ENCODE peak calls at places on chromosome 11, in nine cellular contexts. Z is activated gamma-delta T cell; L is brain microvascular endothelial cell; W is AG10803; A is GM23338; J is Right ventricle myocardium superior; I is activated CD8-positive, alpha-beta T cell treated with anti-CD3 and anti-CD28 coated beads for 36 hours; M is T1000; Q is thoracic aorta. R is an unnamed sample.

GRCh38 chr11:115267228-115267627 is 237.0 kb downstream of the CADM1 start:
- DNase-seq in Z (no peak), L (no peak), W (no peak), A (no peak), J (no peak), I (no peak), M (no peak), Q (no peak), R (no peak)

GRCh38 chr11:45648931-45649330 is 16.5 kb downstream of the CHST1 start:
- DNase-seq in Z (no peak), L (no peak), W (no peak), A (no peak), J (no peak), I (no peak), M (no peak), Q (no peak), R (no peak)

GRCh38 chr11:44957051-44957515 is 6.4 kb upstream of the TP53I11 start:
- DNase-seq in Z (no peak), L (no peak), W (no peak), A (peak; percentile 70), J (no peak), I (no peak), M (no peak), Q (no peak), R (peak; percentile 65)

GRCh38 chr11:46701078-46701654 is 335 bp downstream of the ZNF408 start:
- DNase-seq in Z (no peak), L (no peak), W (no peak), A (peak; percentile 21), J (no peak), I (no peak), M (no peak), Q (no peak), R (no peak)

GRCh38 chr11:2360081-2360642 is 16.9 kb upstream of the CD81 start:
- DNase-seq in Z (no peak), L (no peak), W (no peak), A (no peak), J (no peak), I (no peak), M (no peak), Q (no peak), R (no peak)

GRCh38 chr11:69012092-69013008 is 696 bp downstream of the MRGPRF start:
- DNase-seq in Z (no peak), L (no peak), W (peak; percentile 64), A (peak; percentile 34), J (peak; percentile 58), I (no peak), M (no peak), Q (no peak), R (peak; percentile 36)

GRCh38 chr11:44566952-44567875 is 1.8 kb downstream of the CD82 start:
- DNase-seq in Z (no peak), L (no peak), W (no peak), A (no peak), J (no peak), I (peak; percentile 81), M (no peak), Q (no peak), R (no peak)

GRCh38 chr11:97814325-97814959 is 1206.3 kb upstream of the CNTN5 start:
- DNase-seq in Z (no peak), L (no peak), W (no peak), A (no peak), J (peak; percentile 24), I (no peak), M (no peak), Q (no peak), R (no peak)

GRCh38 chr11:110076388-110076965 is 16.7 kb upstream of the ZC3H12C start:
- DNase-seq in Z (no peak), L (no peak), W (peak; percentile 32), A (peak; percentile 55), J (no peak), I (no peak), M (peak; percentile 37), Q (no peak), R (no peak)

GRCh38 chr11:22922672-22923071 is 62.4 kb upstream of the CCDC179 start:
- DNase-seq in Z (no peak), L (no peak), W (no peak), A (no peak), J (no peak), I (no peak), M (no peak), Q (no peak), R (no peak)

GRCh38 chr11:1827095-1827797 is 7.5 kb upstream of the SYT8 start:
- DNase-seq in Z (no peak), L (peak; percentile 66), W (peak; percentile 89), A (no peak), J (peak; percentile 59), I (no peak), M (no peak), Q (peak; percentile 66), R (peak; percentile 66)

R was measured in left ventricle myocardium superior.